ENCODE peak calls at places on chromosomes 12 and 14, in eight cellular contexts. One of them, this sample, is unnamed. For H3K9me3 and H3K4me1, the result is how much of the 10 kb centered on the place peaks cover.

GRCh38 chr12:91965781-91966180 is 179.9 kb downstream of the BTG1 start:
- DNase-seq in hepatocyte: no peak
- DNase-seq in HCT116: no peak
- DNase-seq in GM23248: no peak
- DNase-seq in MM.1S: no peak
- DNase-seq in PC-3: no peak
- DNase-seq in OCI-LY7: no peak
- DNase-seq in SK-N-SH: no peak
- DNase-seq in this sample: peak

GRCh38 chr12:54984602-54985376 is at the start of gene TESPA1:
- DNase-seq in hepatocyte: no peak
- DNase-seq in HCT116: no peak
- DNase-seq in GM23248: no peak
- DNase-seq in MM.1S: peak
- DNase-seq in PC-3: no peak
- DNase-seq in OCI-LY7: peak
- DNase-seq in SK-N-SH: no peak
- DNase-seq in this sample: no peak

GRCh38 chr12:29889737-29890136 is 106.0 kb upstream of the TMTC1 start:
- DNase-seq in hepatocyte: peak
- DNase-seq in HCT116: peak
- DNase-seq in GM23248: peak
- DNase-seq in MM.1S: no peak
- DNase-seq in PC-3: peak
- DNase-seq in OCI-LY7: peak
- DNase-seq in SK-N-SH: peak
- DNase-seq in this sample: peak

GRCh38 chr12:24596768-24597388 is 352.0 kb downstream of the BCAT1 start:
- DNase-seq in hepatocyte: peak
- DNase-seq in HCT116: no peak
- DNase-seq in GM23248: peak
- DNase-seq in MM.1S: peak
- DNase-seq in PC-3: peak
- DNase-seq in OCI-LY7: peak
- DNase-seq in SK-N-SH: peak
- DNase-seq in this sample: peak

GRCh38 chr14:58464652-58465051 is 37.1 kb downstream of the KIAA0586 start:
- DNase-seq in hepatocyte: no peak
- DNase-seq in HCT116: no peak
- DNase-seq in GM23248: no peak
- DNase-seq in MM.1S: no peak
- DNase-seq in PC-3: no peak
- DNase-seq in OCI-LY7: no peak
- DNase-seq in SK-N-SH: no peak
- DNase-seq in this sample: no peak

GRCh38 chr12:8644345-8645248 is 18.0 kb downstream of the MFAP5 start:
- DNase-seq in hepatocyte: no peak
- DNase-seq in HCT116: no peak
- DNase-seq in GM23248: peak
- DNase-seq in MM.1S: peak
- DNase-seq in PC-3: no peak
- DNase-seq in OCI-LY7: peak
- DNase-seq in SK-N-SH: no peak
- DNase-seq in this sample: no peak

GRCh38 chr12:109589240-109589590 is 15.6 kb downstream of the MVK start:
- DNase-seq in hepatocyte: no peak
- DNase-seq in HCT116: no peak
- DNase-seq in GM23248: no peak
- DNase-seq in MM.1S: no peak
- DNase-seq in PC-3: no peak
- DNase-seq in OCI-LY7: no peak
- DNase-seq in SK-N-SH: no peak
- DNase-seq in this sample: peak

GRCh38 chr12:124578854-124579253 is 11.4 kb upstream of the NCOR2 start:
- DNase-seq in hepatocyte: no peak
- DNase-seq in HCT116: no peak
- DNase-seq in GM23248: no peak
- DNase-seq in MM.1S: no peak
- DNase-seq in PC-3: no peak
- DNase-seq in OCI-LY7: no peak
- DNase-seq in SK-N-SH: no peak
- DNase-seq in this sample: no peak

GRCh38 chr14:92473261-92473946 is 40.2 kb upstream of the RIN3 start:
- DNase-seq in hepatocyte: no peak
- DNase-seq in HCT116: no peak
- DNase-seq in GM23248: peak
- DNase-seq in MM.1S: no peak
- DNase-seq in PC-3: no peak
- DNase-seq in OCI-LY7: no peak
- DNase-seq in SK-N-SH: no peak
- DNase-seq in this sample: no peak

GRCh38 chr14:82094819-82095218 is 561.2 kb upstream of the SEL1L start:
- DNase-seq in hepatocyte: no peak
- DNase-seq in HCT116: no peak
- DNase-seq in GM23248: no peak
- DNase-seq in MM.1S: no peak
- DNase-seq in PC-3: no peak
- DNase-seq in OCI-LY7: no peak
- DNase-seq in SK-N-SH: no peak
- DNase-seq in this sample: no peak

DNA sequence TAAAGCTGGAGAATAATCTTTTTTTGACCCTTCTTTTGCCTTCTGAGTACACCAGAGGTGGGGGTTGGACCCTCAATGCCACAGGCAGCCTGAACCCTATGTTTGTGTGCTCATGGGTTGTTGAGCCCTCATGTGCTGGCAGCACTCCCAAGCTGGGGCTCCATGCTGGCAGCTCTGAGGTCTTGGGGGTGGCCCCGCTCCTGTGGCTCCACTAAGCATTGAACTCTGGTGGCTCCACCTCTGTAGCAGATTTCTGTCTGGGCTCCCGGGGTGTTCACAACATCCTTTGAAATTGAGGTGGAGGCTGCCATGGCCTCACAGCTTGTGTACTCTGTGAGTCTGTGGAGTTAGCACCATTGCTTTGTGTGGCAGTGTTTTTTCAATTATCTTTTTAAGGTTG is 557.4 kb upstream of the SEL1L start:
- DNase-seq in hepatocyte: no peak
- DNase-seq in HCT116: no peak
- DNase-seq in GM23248: no peak
- DNase-seq in MM.1S: no peak
- DNase-seq in PC-3: no peak
- DNase-seq in OCI-LY7: no peak
- DNase-seq in SK-N-SH: no peak
- DNase-seq in this sample: no peak
- H3K9me3 ChIP-seq in hepatocyte: under half
- H3K9me3 ChIP-seq in HCT116: under half
- H3K9me3 ChIP-seq in GM23248: under half
- H3K9me3 ChIP-seq in MM.1S: under half
- H3K9me3 ChIP-seq in PC-3: under half
- H3K9me3 ChIP-seq in OCI-LY7: under half
- H3K9me3 ChIP-seq in SK-N-SH: under half
- H3K9me3 ChIP-seq in this sample: under half

DNA sequence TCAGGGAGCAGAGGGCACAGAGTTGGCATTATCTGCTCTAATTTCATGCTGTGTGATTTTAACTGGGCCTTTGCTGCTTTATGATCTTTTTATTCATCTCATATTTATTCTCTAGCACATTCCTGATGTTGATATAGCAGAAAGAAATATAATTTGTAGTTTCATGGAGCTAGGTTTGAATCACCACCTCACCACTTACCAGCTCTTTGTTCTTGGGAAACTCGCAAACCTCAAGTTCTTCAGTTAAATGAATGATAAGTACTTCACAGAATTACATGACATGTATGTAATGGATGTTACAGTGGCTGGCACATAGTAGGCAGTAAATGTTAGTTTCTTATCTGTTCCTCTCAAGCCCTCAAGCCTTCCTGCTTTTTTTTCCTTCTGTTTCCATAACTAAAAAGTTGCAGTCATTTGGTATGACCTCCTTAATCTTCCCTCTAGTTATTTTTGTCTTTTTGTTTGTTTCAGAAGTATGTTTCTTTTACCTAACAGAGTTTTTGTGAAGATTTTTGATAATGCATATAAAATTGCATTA is 54.8 kb downstream of the SPATS2 start:
- DNase-seq in hepatocyte: no peak
- DNase-seq in HCT116: no peak
- DNase-seq in GM23248: no peak
- DNase-seq in MM.1S: no peak
- DNase-seq in PC-3: no peak
- DNase-seq in OCI-LY7: no peak
- DNase-seq in SK-N-SH: no peak
- DNase-seq in this sample: no peak
- TF ChIP-seq EZH2phosphoT487 in hepatocyte: no peak
- TF ChIP-seq EZH2phosphoT487 in HCT116: no peak
- TF ChIP-seq EZH2phosphoT487 in GM23248: no peak
- TF ChIP-seq EZH2phosphoT487 in MM.1S: no peak
- TF ChIP-seq EZH2phosphoT487 in PC-3: no peak
- TF ChIP-seq EZH2phosphoT487 in OCI-LY7: no peak
- TF ChIP-seq EZH2phosphoT487 in SK-N-SH: no peak
- TF ChIP-seq EZH2phosphoT487 in this sample: no peak

DNA sequence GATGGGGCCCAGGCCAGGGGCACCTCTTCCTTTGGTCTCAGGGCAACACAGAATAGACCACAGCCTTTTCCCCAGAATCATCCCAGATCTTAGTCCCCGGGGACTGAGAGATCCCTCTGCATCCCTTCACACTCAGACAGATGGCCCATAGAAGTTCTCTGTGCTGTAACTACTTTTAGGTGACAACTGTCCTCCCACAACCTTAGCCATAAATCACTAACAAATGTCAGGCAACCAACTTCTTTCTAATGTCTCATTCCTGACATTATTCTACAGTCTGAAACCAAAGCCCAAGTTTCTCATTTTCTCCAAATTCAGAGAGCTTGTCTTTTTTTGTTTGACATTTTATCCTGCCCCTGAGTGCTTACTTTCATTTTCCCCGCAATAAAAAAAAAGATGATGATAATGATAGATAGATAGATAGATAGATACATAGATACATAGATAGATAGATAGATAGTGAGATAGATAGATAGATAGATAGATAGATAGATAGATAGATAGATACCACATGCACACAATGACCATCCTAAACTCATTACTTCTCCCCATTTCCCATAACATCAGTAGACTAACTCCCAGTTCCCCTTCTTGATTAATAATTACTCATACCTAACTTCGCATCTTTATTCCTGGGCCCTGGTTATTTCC is 28.6 kb downstream of the DUSP6 start:
- DNase-seq in hepatocyte: no peak
- DNase-seq in HCT116: no peak
- DNase-seq in GM23248: no peak
- DNase-seq in MM.1S: no peak
- DNase-seq in PC-3: no peak
- DNase-seq in OCI-LY7: no peak
- DNase-seq in SK-N-SH: no peak
- DNase-seq in this sample: no peak
- H3K4me1 ChIP-seq in hepatocyte: under half
- H3K4me1 ChIP-seq in HCT116: under half
- H3K4me1 ChIP-seq in GM23248: under half
- H3K4me1 ChIP-seq in MM.1S: under half
- H3K4me1 ChIP-seq in PC-3: under half
- H3K4me1 ChIP-seq in OCI-LY7: under half
- H3K4me1 ChIP-seq in SK-N-SH: under half
- H3K4me1 ChIP-seq in this sample: half or more

GRCh38 chr14:66939409-66939808 is 249.8 kb upstream of the GARIN2 start:
- DNase-seq in hepatocyte: no peak
- DNase-seq in HCT116: no peak
- DNase-seq in GM23248: no peak
- DNase-seq in MM.1S: no peak
- DNase-seq in PC-3: no peak
- DNase-seq in OCI-LY7: no peak
- DNase-seq in SK-N-SH: no peak
- DNase-seq in this sample: no peak
- H3K9me3 ChIP-seq in hepatocyte: under half
- H3K9me3 ChIP-seq in HCT116: under half
- H3K9me3 ChIP-seq in GM23248: under half
- H3K9me3 ChIP-seq in MM.1S: under half
- H3K9me3 ChIP-seq in PC-3: under half
- H3K9me3 ChIP-seq in OCI-LY7: under half
- H3K9me3 ChIP-seq in SK-N-SH: under half
- H3K9me3 ChIP-seq in this sample: under half

GRCh38 chr12:114726092-114726710 is 42.2 kb upstream of the TBX3 start:
- DNase-seq in hepatocyte: no peak
- DNase-seq in HCT116: no peak
- DNase-seq in GM23248: no peak
- DNase-seq in MM.1S: no peak
- DNase-seq in PC-3: no peak
- DNase-seq in OCI-LY7: no peak
- DNase-seq in SK-N-SH: peak
- DNase-seq in this sample: no peak
- TF ChIP-seq EZH2phosphoT487 in hepatocyte: no peak
- TF ChIP-seq EZH2phosphoT487 in HCT116: no peak
- TF ChIP-seq EZH2phosphoT487 in GM23248: no peak
- TF ChIP-seq EZH2phosphoT487 in MM.1S: no peak
- TF ChIP-seq EZH2phosphoT487 in PC-3: no peak
- TF ChIP-seq EZH2phosphoT487 in OCI-LY7: no peak
- TF ChIP-seq EZH2phosphoT487 in SK-N-SH: no peak
- TF ChIP-seq EZH2phosphoT487 in this sample: no peak

DNA sequence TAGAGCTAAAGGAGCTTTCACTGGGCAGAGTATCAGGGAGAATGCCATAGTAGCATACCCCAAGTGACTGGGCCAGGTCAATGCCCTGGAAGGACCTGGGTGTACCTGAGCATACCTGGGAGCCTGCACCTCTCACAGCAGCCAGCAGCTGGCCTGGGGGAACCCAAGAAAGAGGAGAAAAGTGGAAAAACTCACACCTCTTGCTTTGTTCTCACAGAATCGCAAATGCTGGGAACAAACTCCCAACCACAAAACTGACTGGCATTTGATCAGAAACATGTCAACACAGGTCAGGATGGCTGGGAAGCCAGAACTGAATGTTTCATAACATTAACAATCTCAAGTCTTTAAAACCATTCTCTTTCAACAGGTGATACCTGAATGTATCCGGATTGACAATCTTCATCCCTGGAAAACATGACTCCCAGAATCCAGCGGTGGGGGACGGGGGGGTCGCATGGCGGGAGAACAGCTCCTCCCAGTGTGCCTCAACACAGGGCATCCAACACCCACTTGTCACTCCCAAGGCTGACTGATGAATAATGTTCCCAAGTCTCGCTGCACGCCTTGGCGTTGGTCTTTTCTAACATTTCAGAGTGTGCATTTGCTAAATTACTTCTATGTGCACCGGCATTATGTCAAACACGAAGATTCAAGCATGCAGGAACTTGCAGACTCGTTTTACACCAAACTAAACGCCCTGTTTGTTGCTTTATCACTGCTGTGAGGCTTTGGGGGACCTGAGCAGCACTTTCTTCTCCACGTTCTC is 7.9 kb downstream of the FOXN3 start:
- DNase-seq in hepatocyte: no peak
- DNase-seq in HCT116: no peak
- DNase-seq in GM23248: no peak
- DNase-seq in MM.1S: no peak
- DNase-seq in PC-3: no peak
- DNase-seq in OCI-LY7: no peak
- DNase-seq in SK-N-SH: no peak
- DNase-seq in this sample: no peak
- H3K4me1 ChIP-seq in hepatocyte: under half
- H3K4me1 ChIP-seq in HCT116: under half
- H3K4me1 ChIP-seq in GM23248: under half
- H3K4me1 ChIP-seq in MM.1S: under half
- H3K4me1 ChIP-seq in PC-3: under half
- H3K4me1 ChIP-seq in OCI-LY7: half or more
- H3K4me1 ChIP-seq in SK-N-SH: under half
- H3K4me1 ChIP-seq in this sample: under half

GRCh38 chr12:34547276-34547675 is 525.0 kb downstream of the ALG10 start:
- DNase-seq in hepatocyte: no peak
- DNase-seq in HCT116: no peak
- DNase-seq in GM23248: no peak
- DNase-seq in MM.1S: no peak
- DNase-seq in PC-3: no peak
- DNase-seq in OCI-LY7: no peak
- DNase-seq in SK-N-SH: no peak
- DNase-seq in this sample: no peak
- H3K9me3 ChIP-seq in hepatocyte: under half
- H3K9me3 ChIP-seq in HCT116: under half
- H3K9me3 ChIP-seq in GM23248: under half
- H3K9me3 ChIP-seq in MM.1S: under half
- H3K9me3 ChIP-seq in PC-3: half or more
- H3K9me3 ChIP-seq in OCI-LY7: half or more
- H3K9me3 ChIP-seq in SK-N-SH: under half
- H3K9me3 ChIP-seq in this sample: half or more

This sample was measured in neural progenitor cell.